ENCODE peak calls at places on chromosome 13, in eight cellular contexts. One of them, this sample, is unnamed.

GRCh38 chr13:24505256-24505655 is 7.3 kb downstream of the PARP4 start:
- DNase-seq in mesenteric fat pad: no peak
- DNase-seq in cardiac muscle cell: peak
- DNase-seq in HFF-Myc: no peak
- DNase-seq in brain microvascular endothelial cell: peak
- DNase-seq in globus pallidus: no peak
- DNase-seq in HuH-7: no peak
- DNase-seq in nephron progenitor cell: no peak
- DNase-seq in this sample: no peak

GRCh38 chr13:50357586-50358118 is 342.4 kb downstream of the KCNRG start:
- DNase-seq in mesenteric fat pad: no peak
- DNase-seq in cardiac muscle cell: peak
- DNase-seq in HFF-Myc: peak
- DNase-seq in brain microvascular endothelial cell: peak
- DNase-seq in globus pallidus: peak
- DNase-seq in HuH-7: no peak
- DNase-seq in nephron progenitor cell: peak
- DNase-seq in this sample: no peak

GRCh38 chr13:97276862-97277269 is 54.7 kb downstream of the MBNL2 start:
- DNase-seq in mesenteric fat pad: no peak
- DNase-seq in cardiac muscle cell: no peak
- DNase-seq in HFF-Myc: no peak
- DNase-seq in brain microvascular endothelial cell: no peak
- DNase-seq in globus pallidus: no peak
- DNase-seq in HuH-7: no peak
- DNase-seq in nephron progenitor cell: no peak
- DNase-seq in this sample: no peak

GRCh38 chr13:49976314-49977258 is 20.3 kb upstream of the TRIM13 start:
- DNase-seq in mesenteric fat pad: no peak
- DNase-seq in cardiac muscle cell: peak
- DNase-seq in HFF-Myc: peak
- DNase-seq in brain microvascular endothelial cell: peak
- DNase-seq in globus pallidus: peak
- DNase-seq in HuH-7: peak
- DNase-seq in nephron progenitor cell: peak
- DNase-seq in this sample: peak

GRCh38 chr13:74838096-74838495 is 643.9 kb downstream of the TBC1D4 start:
- DNase-seq in mesenteric fat pad: no peak
- DNase-seq in cardiac muscle cell: no peak
- DNase-seq in HFF-Myc: no peak
- DNase-seq in brain microvascular endothelial cell: no peak
- DNase-seq in globus pallidus: no peak
- DNase-seq in HuH-7: no peak
- DNase-seq in nephron progenitor cell: no peak
- DNase-seq in this sample: no peak

GRCh38 chr13:40206241-40207109 is 460.0 kb downstream of the FOXO1 start:
- DNase-seq in mesenteric fat pad: no peak
- DNase-seq in cardiac muscle cell: peak
- DNase-seq in HFF-Myc: no peak
- DNase-seq in brain microvascular endothelial cell: peak
- DNase-seq in globus pallidus: peak
- DNase-seq in HuH-7: no peak
- DNase-seq in nephron progenitor cell: no peak
- DNase-seq in this sample: peak

GRCh38 chr13:40026741-40027140 is 371.3 kb downstream of the COG6 start:
- DNase-seq in mesenteric fat pad: no peak
- DNase-seq in cardiac muscle cell: no peak
- DNase-seq in HFF-Myc: no peak
- DNase-seq in brain microvascular endothelial cell: no peak
- DNase-seq in globus pallidus: no peak
- DNase-seq in HuH-7: no peak
- DNase-seq in nephron progenitor cell: no peak
- DNase-seq in this sample: no peak

GRCh38 chr13:93687261-93687660 is 460.7 kb downstream of the GPC6 start:
- DNase-seq in mesenteric fat pad: no peak
- DNase-seq in cardiac muscle cell: no peak
- DNase-seq in HFF-Myc: no peak
- DNase-seq in brain microvascular endothelial cell: no peak
- DNase-seq in globus pallidus: no peak
- DNase-seq in HuH-7: no peak
- DNase-seq in nephron progenitor cell: no peak
- DNase-seq in this sample: no peak

GRCh38 chr13:30038884-30039283 is 188.5 kb upstream of the UBL3 start:
- DNase-seq in mesenteric fat pad: no peak
- DNase-seq in cardiac muscle cell: peak
- DNase-seq in HFF-Myc: peak
- DNase-seq in brain microvascular endothelial cell: no peak
- DNase-seq in globus pallidus: no peak
- DNase-seq in HuH-7: no peak
- DNase-seq in nephron progenitor cell: no peak
- DNase-seq in this sample: no peak

GRCh38 chr13:110507678-110508381 is 53.7 kb downstream of the RAB20 start:
- DNase-seq in mesenteric fat pad: no peak
- DNase-seq in cardiac muscle cell: no peak
- DNase-seq in HFF-Myc: no peak
- DNase-seq in brain microvascular endothelial cell: no peak
- DNase-seq in globus pallidus: no peak
- DNase-seq in HuH-7: no peak
- DNase-seq in nephron progenitor cell: no peak
- DNase-seq in this sample: no peak

GRCh38 chr13:107476068-107476467 is 739.3 kb downstream of the LIG4 start:
- DNase-seq in mesenteric fat pad: no peak
- DNase-seq in cardiac muscle cell: no peak
- DNase-seq in HFF-Myc: no peak
- DNase-seq in brain microvascular endothelial cell: no peak
- DNase-seq in globus pallidus: no peak
- DNase-seq in HuH-7: no peak
- DNase-seq in nephron progenitor cell: no peak
- DNase-seq in this sample: no peak

This sample was measured in dermis microvascular lymphatic vessel endothelial cell.